ENCODE peak calls at places on chromosome 7, in ten cellular contexts. One of them, this sample, is unnamed.
A peak's percentile ranks its signal among the peaks of the same experiment; 100 is the strongest.

GRCh38 chr7:30278386-30278785 is 6.0 kb upstream of the ZNRF2 start:
- DNase-seq in prostate gland: no peak
- DNase-seq in spleen: no peak
- DNase-seq in suprapubic skin: no peak
- DNase-seq in vagina: no peak
- DNase-seq in H1: no peak
- DNase-seq in transverse colon: no peak
- DNase-seq in endothelial cell of umbilical vein: no peak
- DNase-seq in HCT116: no peak
- DNase-seq in stomach: no peak
- DNase-seq in this sample: no peak

GRCh38 chr7:132307465-132307864 is 268.8 kb downstream of the PLXNA4 start:
- DNase-seq in prostate gland: no peak
- DNase-seq in spleen: no peak
- DNase-seq in suprapubic skin: no peak
- DNase-seq in vagina: no peak
- DNase-seq in H1: peak; percentile 51
- DNase-seq in transverse colon: no peak
- DNase-seq in endothelial cell of umbilical vein: peak; percentile 15
- DNase-seq in HCT116: no peak
- DNase-seq in stomach: no peak
- DNase-seq in this sample: no peak

GRCh38 chr7:34087892-34088891 is 182.9 kb downstream of the BMPER start:
- DNase-seq in prostate gland: no peak
- DNase-seq in spleen: no peak
- DNase-seq in suprapubic skin: no peak
- DNase-seq in vagina: no peak
- DNase-seq in H1: peak; percentile 77
- DNase-seq in transverse colon: peak; percentile 37
- DNase-seq in endothelial cell of umbilical vein: peak; percentile 40
- DNase-seq in HCT116: peak; percentile 45
- DNase-seq in stomach: peak; percentile 46
- DNase-seq in this sample: no peak

GRCh38 chr7:142357953-142358520 is 100.2 kb upstream of the PRSS58 start:
- DNase-seq in prostate gland: no peak
- DNase-seq in spleen: no peak
- DNase-seq in suprapubic skin: no peak
- DNase-seq in vagina: no peak
- DNase-seq in H1: peak; percentile 56
- DNase-seq in transverse colon: peak; percentile 35
- DNase-seq in endothelial cell of umbilical vein: peak; percentile 62
- DNase-seq in HCT116: peak; percentile 73
- DNase-seq in stomach: no peak
- DNase-seq in this sample: no peak

GRCh38 chr7:35415411-35415822 is 161.5 kb upstream of the TBX20 start:
- DNase-seq in prostate gland: no peak
- DNase-seq in spleen: no peak
- DNase-seq in suprapubic skin: no peak
- DNase-seq in vagina: no peak
- DNase-seq in H1: no peak
- DNase-seq in transverse colon: no peak
- DNase-seq in endothelial cell of umbilical vein: no peak
- DNase-seq in HCT116: no peak
- DNase-seq in stomach: no peak
- DNase-seq in this sample: no peak

GRCh38 chr7:9681284-9681683 is 1247.9 kb downstream of the NXPH1 start:
- DNase-seq in prostate gland: no peak
- DNase-seq in spleen: no peak
- DNase-seq in suprapubic skin: no peak
- DNase-seq in vagina: no peak
- DNase-seq in H1: no peak
- DNase-seq in transverse colon: no peak
- DNase-seq in endothelial cell of umbilical vein: no peak
- DNase-seq in HCT116: no peak
- DNase-seq in stomach: no peak
- DNase-seq in this sample: no peak

GRCh38 chr7:24786941-24787340 is 29.7 kb upstream of the GSDME start:
- DNase-seq in prostate gland: no peak
- DNase-seq in spleen: no peak
- DNase-seq in suprapubic skin: peak; percentile 78
- DNase-seq in vagina: no peak
- DNase-seq in H1: no peak
- DNase-seq in transverse colon: no peak
- DNase-seq in endothelial cell of umbilical vein: peak; percentile 72
- DNase-seq in HCT116: peak; percentile 73
- DNase-seq in stomach: no peak
- DNase-seq in this sample: no peak

GRCh38 chr7:1046722-1047679 is 2.7 kb downstream of the GPR146 start:
- DNase-seq in prostate gland: peak; percentile 81
- DNase-seq in spleen: peak; percentile 45
- DNase-seq in suprapubic skin: no peak
- DNase-seq in vagina: no peak
- DNase-seq in H1: no peak
- DNase-seq in transverse colon: peak; percentile 59
- DNase-seq in endothelial cell of umbilical vein: no peak
- DNase-seq in HCT116: no peak
- DNase-seq in stomach: peak; percentile 81
- DNase-seq in this sample: no peak

GRCh38 chr7:33982425-33982786 is 77.1 kb downstream of the BMPER start:
- DNase-seq in prostate gland: no peak
- DNase-seq in spleen: no peak
- DNase-seq in suprapubic skin: no peak
- DNase-seq in vagina: no peak
- DNase-seq in H1: no peak
- DNase-seq in transverse colon: no peak
- DNase-seq in endothelial cell of umbilical vein: peak; percentile 41
- DNase-seq in HCT116: peak; percentile 33
- DNase-seq in stomach: no peak
- DNase-seq in this sample: no peak

GRCh38 chr7:2802504-2803341 is 41.4 kb downstream of the GNA12 start:
- DNase-seq in prostate gland: peak; percentile 33
- DNase-seq in spleen: peak; percentile 23
- DNase-seq in suprapubic skin: no peak
- DNase-seq in vagina: no peak
- DNase-seq in H1: peak; percentile 48
- DNase-seq in transverse colon: no peak
- DNase-seq in endothelial cell of umbilical vein: peak; percentile 65
- DNase-seq in HCT116: no peak
- DNase-seq in stomach: no peak
- DNase-seq in this sample: no peak

GRCh38 chr7:85130702-85131101 is 56.2 kb downstream of the SEMA3D start:
- DNase-seq in prostate gland: no peak
- DNase-seq in spleen: no peak
- DNase-seq in suprapubic skin: no peak
- DNase-seq in vagina: no peak
- DNase-seq in H1: no peak
- DNase-seq in transverse colon: no peak
- DNase-seq in endothelial cell of umbilical vein: no peak
- DNase-seq in HCT116: no peak
- DNase-seq in stomach: no peak
- DNase-seq in this sample: no peak

GRCh38 chr7:157293413-157293788 is 43.4 kb upstream of the DNAJB6 start:
- DNase-seq in prostate gland: no peak
- DNase-seq in spleen: no peak
- DNase-seq in suprapubic skin: no peak
- DNase-seq in vagina: no peak
- DNase-seq in H1: no peak
- DNase-seq in transverse colon: no peak
- DNase-seq in endothelial cell of umbilical vein: no peak
- DNase-seq in HCT116: no peak
- DNase-seq in stomach: no peak
- DNase-seq in this sample: no peak
- TF ChIP-seq POLR2AphosphoS5 in prostate gland: no peak
- TF ChIP-seq POLR2AphosphoS5 in spleen: no peak
- TF ChIP-seq POLR2AphosphoS5 in suprapubic skin: no peak
- TF ChIP-seq POLR2AphosphoS5 in vagina: no peak
- TF ChIP-seq POLR2AphosphoS5 in H1: no peak
- TF ChIP-seq POLR2AphosphoS5 in transverse colon: no peak
- TF ChIP-seq POLR2AphosphoS5 in endothelial cell of umbilical vein: no peak
- TF ChIP-seq POLR2AphosphoS5 in HCT116: no peak
- TF ChIP-seq POLR2AphosphoS5 in stomach: no peak
- TF ChIP-seq POLR2AphosphoS5 in this sample: no peak

GRCh38 chr7:96313940-96314339 is 8.0 kb downstream of the SLC25A13 start:
- DNase-seq in prostate gland: no peak
- DNase-seq in spleen: no peak
- DNase-seq in suprapubic skin: no peak
- DNase-seq in vagina: no peak
- DNase-seq in H1: no peak
- DNase-seq in transverse colon: no peak
- DNase-seq in endothelial cell of umbilical vein: no peak
- DNase-seq in HCT116: no peak
- DNase-seq in stomach: no peak
- DNase-seq in this sample: no peak

GRCh38 chr7:96314402-96315108 is 7.3 kb downstream of the SLC25A13 start:
- DNase-seq in prostate gland: no peak
- DNase-seq in spleen: no peak
- DNase-seq in suprapubic skin: no peak
- DNase-seq in vagina: no peak
- DNase-seq in H1: no peak
- DNase-seq in transverse colon: no peak
- DNase-seq in endothelial cell of umbilical vein: no peak
- DNase-seq in HCT116: no peak
- DNase-seq in stomach: no peak
- DNase-seq in this sample: peak; percentile 81

GRCh38 chr7:96312502-96312901 is 9.4 kb downstream of the SLC25A13 start:
- DNase-seq in prostate gland: no peak
- DNase-seq in spleen: no peak
- DNase-seq in suprapubic skin: no peak
- DNase-seq in vagina: no peak
- DNase-seq in H1: no peak
- DNase-seq in transverse colon: no peak
- DNase-seq in endothelial cell of umbilical vein: no peak
- DNase-seq in HCT116: no peak
- DNase-seq in stomach: no peak
- DNase-seq in this sample: no peak

GRCh38 chr7:96316949-96317348 is 4.9 kb downstream of the SLC25A13 start:
- DNase-seq in prostate gland: no peak
- DNase-seq in spleen: no peak
- DNase-seq in suprapubic skin: no peak
- DNase-seq in vagina: no peak
- DNase-seq in H1: no peak
- DNase-seq in transverse colon: no peak
- DNase-seq in endothelial cell of umbilical vein: no peak
- DNase-seq in HCT116: no peak
- DNase-seq in stomach: no peak
- DNase-seq in this sample: no peak

GRCh38 chr7:96315109-96315480 is 6.8 kb downstream of the SLC25A13 start:
- DNase-seq in prostate gland: no peak
- DNase-seq in spleen: no peak
- DNase-seq in suprapubic skin: no peak
- DNase-seq in vagina: no peak
- DNase-seq in H1: no peak
- DNase-seq in transverse colon: no peak
- DNase-seq in endothelial cell of umbilical vein: no peak
- DNase-seq in HCT116: no peak
- DNase-seq in stomach: no peak
- DNase-seq in this sample: no peak
- H3K4me1 ChIP-seq in prostate gland: peaks cover 2% of the 10 kb centered on the region
- H3K4me1 ChIP-seq in spleen: peaks cover 96% of the 10 kb centered on the region
- H3K4me1 ChIP-seq in suprapubic skin: peaks cover 64% of the 10 kb centered on the region
- H3K4me1 ChIP-seq in vagina: peaks cover 62% of the 10 kb centered on the region
- H3K4me1 ChIP-seq in H1: peaks cover 2% of the 10 kb centered on the region
- H3K4me1 ChIP-seq in transverse colon: peaks cover 4% of the 10 kb centered on the region
- H3K4me1 ChIP-seq in endothelial cell of umbilical vein: peaks cover 5% of the 10 kb centered on the region
- H3K4me1 ChIP-seq in HCT116: peaks cover 3% of the 10 kb centered on the region
- H3K4me1 ChIP-seq in stomach: peaks cover 13% of the 10 kb centered on the region
- H3K4me1 ChIP-seq in this sample: no peaks in the 10 kb centered on the region

GRCh38 chr7:140028311-140028710 is 34.4 kb downstream of the PARP12 start:
- DNase-seq in prostate gland: no peak
- DNase-seq in spleen: no peak
- DNase-seq in suprapubic skin: no peak
- DNase-seq in vagina: no peak
- DNase-seq in H1: no peak
- DNase-seq in transverse colon: no peak
- DNase-seq in endothelial cell of umbilical vein: no peak
- DNase-seq in HCT116: no peak
- DNase-seq in stomach: no peak
- DNase-seq in this sample: no peak

GRCh38 chr7:140031364-140031763 is 31.4 kb downstream of the PARP12 start:
- DNase-seq in prostate gland: no peak
- DNase-seq in spleen: no peak
- DNase-seq in suprapubic skin: no peak
- DNase-seq in vagina: no peak
- DNase-seq in H1: no peak
- DNase-seq in transverse colon: no peak
- DNase-seq in endothelial cell of umbilical vein: no peak
- DNase-seq in HCT116: no peak
- DNase-seq in stomach: no peak
- DNase-seq in this sample: no peak

GRCh38 chr7:140026935-140027334 is 35.8 kb downstream of the PARP12 start:
- DNase-seq in prostate gland: no peak
- DNase-seq in spleen: no peak
- DNase-seq in suprapubic skin: no peak
- DNase-seq in vagina: no peak
- DNase-seq in H1: no peak
- DNase-seq in transverse colon: no peak
- DNase-seq in endothelial cell of umbilical vein: no peak
- DNase-seq in HCT116: no peak
- DNase-seq in stomach: no peak
- DNase-seq in this sample: no peak

GRCh38 chr7:140027866-140028265 is 34.9 kb downstream of the PARP12 start:
- DNase-seq in prostate gland: peak; percentile 74
- DNase-seq in spleen: no peak
- DNase-seq in suprapubic skin: no peak
- DNase-seq in vagina: no peak
- DNase-seq in H1: no peak
- DNase-seq in transverse colon: no peak
- DNase-seq in endothelial cell of umbilical vein: no peak
- DNase-seq in HCT116: no peak
- DNase-seq in stomach: no peak
- DNase-seq in this sample: no peak

DNA sequence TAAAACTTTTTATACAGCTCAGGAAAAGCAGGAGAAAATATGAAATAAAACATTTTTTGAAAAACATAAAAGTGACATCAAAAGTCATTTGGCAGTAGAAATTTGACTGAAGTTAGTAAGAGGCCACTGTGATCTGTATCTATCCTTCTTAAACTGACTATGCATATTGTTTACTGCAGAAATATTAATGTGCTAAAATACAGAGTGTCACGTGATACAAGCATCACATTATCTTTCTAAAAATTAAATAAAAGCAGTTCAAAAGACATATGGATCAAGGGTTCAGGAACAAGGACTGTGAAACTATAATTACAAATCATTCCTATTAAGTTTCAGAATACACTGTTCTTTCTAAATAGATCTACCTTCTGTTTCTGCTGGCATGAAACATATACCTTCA is 33.7 kb downstream of the PARP12 start:
- DNase-seq in prostate gland: no peak
- DNase-seq in spleen: no peak
- DNase-seq in suprapubic skin: no peak
- DNase-seq in vagina: no peak
- DNase-seq in H1: no peak
- DNase-seq in transverse colon: no peak
- DNase-seq in endothelial cell of umbilical vein: no peak
- DNase-seq in HCT116: no peak
- DNase-seq in stomach: no peak
- DNase-seq in this sample: no peak
- TF ChIP-seq POLR2A in prostate gland: no peak
- TF ChIP-seq POLR2A in spleen: no peak
- TF ChIP-seq POLR2A in suprapubic skin: no peak
- TF ChIP-seq POLR2A in vagina: no peak
- TF ChIP-seq POLR2A in H1: no peak
- TF ChIP-seq POLR2A in transverse colon: no peak
- TF ChIP-seq POLR2A in endothelial cell of umbilical vein: no peak
- TF ChIP-seq POLR2A in HCT116: no peak
- TF ChIP-seq POLR2A in stomach: no peak
- TF ChIP-seq POLR2A in this sample: no peak

GRCh38 chr7:22726345-22726848 is 603 bp upstream of the IL6 start:
- DNase-seq in prostate gland: peak; percentile 20
- DNase-seq in spleen: peak; percentile 84
- DNase-seq in suprapubic skin: peak; percentile 66
- DNase-seq in vagina: no peak
- DNase-seq in H1: peak; percentile 62
- DNase-seq in transverse colon: peak; percentile 34
- DNase-seq in endothelial cell of umbilical vein: peak; percentile 84
- DNase-seq in HCT116: peak; percentile 37
- DNase-seq in stomach: peak; percentile 34
- DNase-seq in this sample: no peak
- TF ChIP-seq POLR2AphosphoS5 in prostate gland: no peak
- TF ChIP-seq POLR2AphosphoS5 in spleen: no peak
- TF ChIP-seq POLR2AphosphoS5 in suprapubic skin: no peak
- TF ChIP-seq POLR2AphosphoS5 in vagina: no peak
- TF ChIP-seq POLR2AphosphoS5 in H1: no peak
- TF ChIP-seq POLR2AphosphoS5 in transverse colon: no peak
- TF ChIP-seq POLR2AphosphoS5 in endothelial cell of umbilical vein: peak; percentile 27
- TF ChIP-seq POLR2AphosphoS5 in HCT116: no peak
- TF ChIP-seq POLR2AphosphoS5 in stomach: no peak
- TF ChIP-seq POLR2AphosphoS5 in this sample: peak; percentile 30